ENCODE peak calls at places on chromosomes 5 and 9, in nine cellular contexts. P, A, B, N, S, Y, V, C and E are unnamed samples.

GRCh38 chr5:140073296-140073695 is 30.2 kb upstream of the NRG2 start:
- DNase-seq in A (no peak), Y (no peak), N (no peak), B (peak; percentile 32), C (no peak), P (no peak), V (no peak), S (no peak), E (no peak)

GRCh38 chr9:94210616-94211603 is 48.2 kb upstream of the ZNF169 start:
- DNase-seq in S (no peak), N (no peak), V (no peak), Y (no peak), P (no peak), A (no peak), C (no peak), B (peak; percentile 17), E (no peak)

GRCh38 chr9:112112941-112113399 is 62.1 kb downstream of the SUSD1 start:
- DNase-seq in V (peak; percentile 53), A (no peak), Y (no peak), P (peak; percentile 49), N (peak; percentile 13), B (peak; percentile 24), S (peak; percentile 82), C (peak; percentile 46), E (no peak)

GRCh38 chr5:171706736-171707440 is 78.7 kb upstream of the SMIM23 start:
- DNase-seq in C (no peak), V (no peak), P (no peak), Y (no peak), A (no peak), B (no peak), N (no peak), S (no peak), E (no peak)

GRCh38 chr5:150509992-150510391 is 2.1 kb downstream of the NDST1 start:
- DNase-seq in Y (no peak), V (no peak), S (no peak), P (no peak), A (no peak), B (no peak), N (peak; percentile 20), C (no peak), E (no peak)

GRCh38 chr5:14777932-14778788 is 93.4 kb downstream of the ANKH start:
- DNase-seq in B (no peak), N (no peak), S (no peak), P (no peak), Y (no peak), A (no peak), V (no peak), C (no peak), E (no peak)

GRCh38 chr5:176530983-176531901 is 6.0 kb downstream of the RNF44 start:
- DNase-seq in A (no peak), C (no peak), B (peak; percentile 85), N (no peak), S (no peak), Y (no peak), V (no peak), P (no peak), E (no peak)

GRCh38 chr5:90093931-90094485 is 315.5 kb downstream of the CETN3 start:
- DNase-seq in Y (no peak), A (no peak), P (no peak), C (no peak), B (no peak), V (no peak), S (no peak), N (peak; percentile 36), E (no peak)

GRCh38 chr5:143758750-143759149 is 53.2 kb upstream of the HMHB1 start:
- DNase-seq in N (no peak), B (no peak), V (no peak), P (no peak), A (no peak), C (no peak), Y (no peak), S (no peak), E (no peak)

GRCh38 chr5:76601470-76601869 is 21.7 kb downstream of the F2RL2 start:
- DNase-seq in Y (no peak), P (no peak), C (no peak), S (peak; percentile 48), A (no peak), N (peak; percentile 24), V (no peak), B (peak; percentile 49), E (no peak)

GRCh38 chr5:74862221-74862620 is 4.0 kb downstream of the FAM169A start:
- DNase-seq in Y (no peak), V (no peak), A (no peak), N (no peak), B (no peak), P (no peak), S (no peak), C (no peak), E (no peak)

GRCh38 chr5:156359452-156359851 is 32.5 kb downstream of the SGCD start:
- DNase-seq in V (no peak), A (no peak), P (no peak), S (no peak), N (no peak), Y (no peak), C (no peak), B (no peak), E (no peak)

GRCh38 chr9:5493597-5494511 is 16.5 kb upstream of the PDCD1LG2 start:
- DNase-seq in N (no peak), V (no peak), P (peak; percentile 29), Y (no peak), A (no peak), S (no peak), C (no peak), B (no peak), E (no peak)

GRCh38 chr9:98806394-98807069 is 938 bp upstream of the GALNT12 start:
- DNase-seq in N (no peak), Y (peak; percentile 55), B (no peak), A (no peak), P (no peak), C (no peak), S (no peak), V (no peak), E (no peak)

GRCh38 chr5:138177936-138178515 is 404 bp downstream of the BRD8 start:
- DNase-seq in C (no peak), B (peak; percentile 55), V (peak; percentile 31), P (peak; percentile 39), N (peak; percentile 33), A (no peak), S (no peak), Y (no peak), E (no peak)

GRCh38 chr5:149730620-149731331 is 666 bp downstream of the PPARGC1B start:
- DNase-seq in C (no peak), V (peak; percentile 55), A (no peak), N (peak; percentile 24), Y (peak; percentile 75), S (no peak), B (peak; percentile 71), P (peak; percentile 68), E (no peak)

GRCh38 chr5:11026543-11026942 is 265.5 kb upstream of the DAP start:
- DNase-seq in C (no peak), S (no peak), P (no peak), V (no peak), N (no peak), Y (no peak), B (no peak), A (no peak), E (no peak)

GRCh38 chr9:70438341-70438924 is 24.0 kb upstream of the KLF9 start:
- DNase-seq in N (peak; percentile 62), S (peak; percentile 68), C (no peak), A (no peak), V (peak; percentile 80), B (no peak), Y (peak; percentile 71), P (peak; percentile 85), E (no peak)

GRCh38 chr9:121294866-121295661 is 27.1 kb downstream of the GSN start:
- DNase-seq in S (no peak), N (no peak), Y (peak; percentile 80), B (no peak), A (peak; percentile 52), V (peak; percentile 57), P (no peak), C (no peak), E (no peak)

GRCh38 chr5:113235884-113236283 is 198.9 kb downstream of the TSSK1B start:
- DNase-seq in V (no peak), B (no peak), S (peak; percentile 62), P (no peak), N (no peak), Y (no peak), C (no peak), A (no peak), E (no peak)

DNA sequence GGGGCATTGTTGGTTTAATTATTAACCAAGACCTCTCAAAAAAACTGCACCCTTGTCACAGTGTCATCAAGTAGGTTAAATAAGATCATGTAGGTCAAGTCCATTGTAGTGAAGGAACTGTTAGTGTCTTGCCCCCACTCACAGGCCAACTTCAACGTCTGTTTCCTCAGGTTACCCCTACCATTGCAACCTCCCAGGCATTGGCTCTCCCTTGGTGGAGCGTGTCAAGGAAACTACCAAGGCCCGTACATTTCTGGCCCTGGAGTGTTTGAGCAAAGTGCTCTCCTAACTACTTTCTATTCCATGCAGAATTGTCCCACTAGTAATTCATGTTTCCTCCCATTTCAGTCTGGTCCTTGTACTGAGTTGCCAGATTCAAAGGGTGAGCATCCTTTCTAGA is 167.5 kb downstream of the MEF2C start:
- DNase-seq in V (no peak), Y (no peak), N (no peak), A (no peak), C (no peak), B (no peak), P (no peak), S (no peak), E (no peak)
- TF ChIP-seq POLR2AphosphoS5 in V (no peak), Y (no peak), N (no peak), A (no peak), C (no peak), B (no peak), P (no peak), S (no peak), E (no peak)

DNA sequence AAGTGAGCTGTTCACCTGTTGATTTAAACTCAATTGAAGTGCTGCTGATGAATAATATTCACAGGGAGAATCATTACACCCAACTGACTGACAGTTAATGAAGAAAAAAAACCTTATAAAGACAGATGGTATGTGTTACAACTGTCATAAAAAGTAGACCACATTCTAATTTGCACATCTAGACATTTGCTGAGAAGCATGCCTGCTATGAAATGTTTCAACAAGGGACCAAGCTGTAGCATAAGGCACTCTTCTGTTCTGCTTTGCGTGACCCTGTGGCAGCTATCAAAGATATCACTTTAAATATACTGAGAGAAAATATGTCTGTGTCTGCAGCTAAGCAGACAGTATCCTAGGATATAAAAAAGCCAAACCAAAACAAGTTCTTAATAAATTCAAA is 153.8 kb downstream of the TMEM232 start:
- DNase-seq in S (no peak), V (no peak), A (no peak), P (no peak), C (no peak), B (no peak), N (no peak), Y (no peak), E (no peak)
- H3K4me1 ChIP-seq in S (no peaks in the 10 kb centered on the region), V (no peaks in the 10 kb centered on the region), A (no peaks in the 10 kb centered on the region), P (no peaks in the 10 kb centered on the region), C (no peaks in the 10 kb centered on the region), B (no peaks in the 10 kb centered on the region), N (no peaks in the 10 kb centered on the region), Y (no peaks in the 10 kb centered on the region), E (no peaks in the 10 kb centered on the region)

GRCh38 chr5:45042283-45042682 is 233.5 kb downstream of the MRPS30 start:
- DNase-seq in S (no peak), A (no peak), V (no peak), Y (no peak), N (no peak), C (no peak), B (no peak), P (no peak), E (no peak)
- H3K27me3 ChIP-seq in S (no peaks in the 10 kb centered on the region), A (no peaks in the 10 kb centered on the region), V (no peaks in the 10 kb centered on the region), Y (no peaks in the 10 kb centered on the region), N (no peaks in the 10 kb centered on the region), C (no peaks in the 10 kb centered on the region), B (no peaks in the 10 kb centered on the region), P (no peaks in the 10 kb centered on the region), E (no peaks in the 10 kb centered on the region)

GRCh38 chr9:95552814-95553546 is 36.2 kb upstream of the PTCH1 start:
- DNase-seq in V (no peak), B (no peak), N (no peak), Y (no peak), A (no peak), C (peak; percentile 73), P (no peak), S (no peak), E (no peak)
- TF ChIP-seq POLR2AphosphoS5 in V (no peak), B (no peak), N (no peak), Y (no peak), A (no peak), C (peak; percentile 68), P (no peak), S (no peak), E (no peak)